ENCODE peak calls at places on chromosome 22, in seven cellular contexts. One of them, this sample, is unnamed.
A peak's percentile ranks its signal among the peaks of the same experiment; 100 is the strongest.

GRCh38 chr22:49992921-49993648 is 19.5 kb downstream of the IL17REL start:
- DNase-seq in activated CD4-positive, alpha-beta T cell treated with anti-CD3 and anti-CD28 coated beads for 48 hours: peak; percentile 81
- DNase-seq in foreskin fibroblast: peak; percentile 74
- DNase-seq in activated CD4-positive, CD25-positive, alpha-beta regulatory T cell treated with anti-CD3 and anti-CD28 coated beads, Interleukin-2, amount 50 U/mL, for 16 hours: no peak
- DNase-seq in PC-3: peak; percentile 60
- DNase-seq in HEK293T: peak; percentile 77
- DNase-seq in NCI-H524: peak; percentile 56
- DNase-seq in this sample: peak; percentile 80

GRCh38 chr22:24819941-24820461 is 14.0 kb downstream of the SGSM1 start:
- DNase-seq in activated CD4-positive, alpha-beta T cell treated with anti-CD3 and anti-CD28 coated beads for 48 hours: no peak
- DNase-seq in foreskin fibroblast: no peak
- DNase-seq in activated CD4-positive, CD25-positive, alpha-beta regulatory T cell treated with anti-CD3 and anti-CD28 coated beads, Interleukin-2, amount 50 U/mL, for 16 hours: no peak
- DNase-seq in PC-3: peak; percentile 4
- DNase-seq in HEK293T: no peak
- DNase-seq in NCI-H524: no peak
- DNase-seq in this sample: no peak

GRCh38 chr22:22349455-22349836 is 104.9 kb downstream of the VPREB1 start:
- DNase-seq in activated CD4-positive, alpha-beta T cell treated with anti-CD3 and anti-CD28 coated beads for 48 hours: no peak
- DNase-seq in foreskin fibroblast: no peak
- DNase-seq in activated CD4-positive, CD25-positive, alpha-beta regulatory T cell treated with anti-CD3 and anti-CD28 coated beads, Interleukin-2, amount 50 U/mL, for 16 hours: no peak
- DNase-seq in PC-3: no peak
- DNase-seq in HEK293T: no peak
- DNase-seq in NCI-H524: no peak
- DNase-seq in this sample: no peak

GRCh38 chr22:26339755-26340154 is 89.3 kb upstream of the ASPHD2 start:
- DNase-seq in activated CD4-positive, alpha-beta T cell treated with anti-CD3 and anti-CD28 coated beads for 48 hours: no peak
- DNase-seq in foreskin fibroblast: no peak
- DNase-seq in activated CD4-positive, CD25-positive, alpha-beta regulatory T cell treated with anti-CD3 and anti-CD28 coated beads, Interleukin-2, amount 50 U/mL, for 16 hours: no peak
- DNase-seq in PC-3: no peak
- DNase-seq in HEK293T: no peak
- DNase-seq in NCI-H524: no peak
- DNase-seq in this sample: no peak

GRCh38 chr22:36460202-36460601 is 21.2 kb downstream of the TXN2 start:
- DNase-seq in activated CD4-positive, alpha-beta T cell treated with anti-CD3 and anti-CD28 coated beads for 48 hours: no peak
- DNase-seq in foreskin fibroblast: no peak
- DNase-seq in activated CD4-positive, CD25-positive, alpha-beta regulatory T cell treated with anti-CD3 and anti-CD28 coated beads, Interleukin-2, amount 50 U/mL, for 16 hours: no peak
- DNase-seq in PC-3: no peak
- DNase-seq in HEK293T: no peak
- DNase-seq in NCI-H524: no peak
- DNase-seq in this sample: no peak

GRCh38 chr22:23519442-23520177 is 60.5 kb downstream of the IGLL1 start:
- DNase-seq in activated CD4-positive, alpha-beta T cell treated with anti-CD3 and anti-CD28 coated beads for 48 hours: no peak
- DNase-seq in foreskin fibroblast: no peak
- DNase-seq in activated CD4-positive, CD25-positive, alpha-beta regulatory T cell treated with anti-CD3 and anti-CD28 coated beads, Interleukin-2, amount 50 U/mL, for 16 hours: no peak
- DNase-seq in PC-3: no peak
- DNase-seq in HEK293T: no peak
- DNase-seq in NCI-H524: peak; percentile 31
- DNase-seq in this sample: no peak

GRCh38 chr22:49659281-49659923 is 168.3 kb downstream of the BRD1 start:
- DNase-seq in activated CD4-positive, alpha-beta T cell treated with anti-CD3 and anti-CD28 coated beads for 48 hours: no peak
- DNase-seq in foreskin fibroblast: no peak
- DNase-seq in activated CD4-positive, CD25-positive, alpha-beta regulatory T cell treated with anti-CD3 and anti-CD28 coated beads, Interleukin-2, amount 50 U/mL, for 16 hours: no peak
- DNase-seq in PC-3: no peak
- DNase-seq in HEK293T: no peak
- DNase-seq in NCI-H524: no peak
- DNase-seq in this sample: no peak

GRCh38 chr22:32584650-32585049 is 110.0 kb downstream of the FBXO7 start:
- DNase-seq in activated CD4-positive, alpha-beta T cell treated with anti-CD3 and anti-CD28 coated beads for 48 hours: no peak
- DNase-seq in foreskin fibroblast: peak; percentile 75
- DNase-seq in activated CD4-positive, CD25-positive, alpha-beta regulatory T cell treated with anti-CD3 and anti-CD28 coated beads, Interleukin-2, amount 50 U/mL, for 16 hours: no peak
- DNase-seq in PC-3: no peak
- DNase-seq in HEK293T: no peak
- DNase-seq in NCI-H524: no peak
- DNase-seq in this sample: no peak

GRCh38 chr22:25777870-25778269 is 35.9 kb downstream of the MYO18B start:
- DNase-seq in activated CD4-positive, alpha-beta T cell treated with anti-CD3 and anti-CD28 coated beads for 48 hours: peak; percentile 14
- DNase-seq in foreskin fibroblast: peak; percentile 65
- DNase-seq in activated CD4-positive, CD25-positive, alpha-beta regulatory T cell treated with anti-CD3 and anti-CD28 coated beads, Interleukin-2, amount 50 U/mL, for 16 hours: no peak
- DNase-seq in PC-3: peak; percentile 54
- DNase-seq in HEK293T: peak; percentile 61
- DNase-seq in NCI-H524: peak; percentile 69
- DNase-seq in this sample: no peak

GRCh38 chr22:49915610-49916009 is 2.6 kb downstream of the ALG12 start:
- DNase-seq in activated CD4-positive, alpha-beta T cell treated with anti-CD3 and anti-CD28 coated beads for 48 hours: no peak
- DNase-seq in foreskin fibroblast: no peak
- DNase-seq in activated CD4-positive, CD25-positive, alpha-beta regulatory T cell treated with anti-CD3 and anti-CD28 coated beads, Interleukin-2, amount 50 U/mL, for 16 hours: no peak
- DNase-seq in PC-3: no peak
- DNase-seq in HEK293T: no peak
- DNase-seq in NCI-H524: no peak
- DNase-seq in this sample: no peak

GRCh38 chr22:42648368-42649260 is 578 bp downstream of the CYB5R3 start:
- DNase-seq in activated CD4-positive, alpha-beta T cell treated with anti-CD3 and anti-CD28 coated beads for 48 hours: peak; percentile 39
- DNase-seq in foreskin fibroblast: peak; percentile 65
- DNase-seq in activated CD4-positive, CD25-positive, alpha-beta regulatory T cell treated with anti-CD3 and anti-CD28 coated beads, Interleukin-2, amount 50 U/mL, for 16 hours: no peak
- DNase-seq in PC-3: peak; percentile 37
- DNase-seq in HEK293T: no peak
- DNase-seq in NCI-H524: peak; percentile 35
- DNase-seq in this sample: peak; percentile 34

GRCh38 chr22:22124374-22124773 is 120.2 kb upstream of the VPREB1 start:
- DNase-seq in activated CD4-positive, alpha-beta T cell treated with anti-CD3 and anti-CD28 coated beads for 48 hours: no peak
- DNase-seq in foreskin fibroblast: no peak
- DNase-seq in activated CD4-positive, CD25-positive, alpha-beta regulatory T cell treated with anti-CD3 and anti-CD28 coated beads, Interleukin-2, amount 50 U/mL, for 16 hours: no peak
- DNase-seq in PC-3: no peak
- DNase-seq in HEK293T: no peak
- DNase-seq in NCI-H524: no peak
- DNase-seq in this sample: no peak

GRCh38 chr22:21451545-21452520 is 15.4 kb upstream of the TMEM191C start:
- DNase-seq in activated CD4-positive, alpha-beta T cell treated with anti-CD3 and anti-CD28 coated beads for 48 hours: no peak
- DNase-seq in foreskin fibroblast: no peak
- DNase-seq in activated CD4-positive, CD25-positive, alpha-beta regulatory T cell treated with anti-CD3 and anti-CD28 coated beads, Interleukin-2, amount 50 U/mL, for 16 hours: no peak
- DNase-seq in PC-3: no peak
- DNase-seq in HEK293T: no peak
- DNase-seq in NCI-H524: no peak
- DNase-seq in this sample: no peak

GRCh38 chr22:24303007-24303406 is 32.4 kb downstream of the SPECC1L start:
- DNase-seq in activated CD4-positive, alpha-beta T cell treated with anti-CD3 and anti-CD28 coated beads for 48 hours: no peak
- DNase-seq in foreskin fibroblast: no peak
- DNase-seq in activated CD4-positive, CD25-positive, alpha-beta regulatory T cell treated with anti-CD3 and anti-CD28 coated beads, Interleukin-2, amount 50 U/mL, for 16 hours: no peak
- DNase-seq in PC-3: peak; percentile 56
- DNase-seq in HEK293T: no peak
- DNase-seq in NCI-H524: no peak
- DNase-seq in this sample: no peak

GRCh38 chr22:22720201-22720723 is 75.8 kb downstream of the GGTLC2 start:
- DNase-seq in activated CD4-positive, alpha-beta T cell treated with anti-CD3 and anti-CD28 coated beads for 48 hours: peak; percentile 65
- DNase-seq in foreskin fibroblast: peak; percentile 66
- DNase-seq in activated CD4-positive, CD25-positive, alpha-beta regulatory T cell treated with anti-CD3 and anti-CD28 coated beads, Interleukin-2, amount 50 U/mL, for 16 hours: no peak
- DNase-seq in PC-3: peak; percentile 34
- DNase-seq in HEK293T: peak; percentile 78
- DNase-seq in NCI-H524: peak; percentile 74
- DNase-seq in this sample: peak; percentile 61